ENCODE peak calls at places on chromosomes 3 and 15, in ten cellular contexts. W is upper lobe of right lung, T is psoas muscle, R is lower lobe of right lung, L is GM12878, N is stomach, A is A549, J is Peyer's patch, E is GM06990, Q is Panc1. V is an unnamed sample.

GRCh38 chr15:60406513-60407124 is 8.8 kb upstream of the ANXA2 start:
- DNase-seq in J (no peak), W (no peak), T (no peak), N (no peak), E (no peak), A (no peak), R (no peak), Q (no peak), L (no peak), V (no peak)

GRCh38 chr3:16130066-16130465 is 44.4 kb upstream of the GALNT15 start:
- DNase-seq in A (no peak), N (no peak), E (no peak), W (no peak), Q (no peak), L (no peak), J (no peak), T (peak; percentile 68), R (no peak), V (no peak)

GRCh38 chr3:144162042-144162441 is 190.4 kb downstream of the DIPK2A start:
- DNase-seq in W (no peak), N (no peak), A (peak; percentile 67), Q (peak; percentile 68), T (no peak), J (no peak), E (no peak), R (no peak), L (no peak), V (no peak)

GRCh38 chr15:63587527-63587926 is 9.7 kb upstream of the FBXL22 start:
- DNase-seq in Q (no peak), N (no peak), W (no peak), R (no peak), T (no peak), J (no peak), E (no peak), L (no peak), A (peak; percentile 58), V (no peak)

GRCh38 chr15:26873846-26874245 is 7.0 kb downstream of the GABRA5 start:
- DNase-seq in R (no peak), W (no peak), Q (no peak), A (no peak), L (no peak), N (no peak), J (no peak), T (no peak), E (no peak), V (no peak)

GRCh38 chr3:27657871-27658270 is 64.3 kb downstream of the EOMES start:
- DNase-seq in R (no peak), Q (no peak), N (no peak), L (no peak), T (no peak), J (no peak), A (no peak), E (no peak), W (no peak), V (no peak)

GRCh38 chr3:135694142-135694541 is 271.4 kb upstream of the PPP2R3A start:
- DNase-seq in R (no peak), E (no peak), A (no peak), J (no peak), N (no peak), T (no peak), W (no peak), L (no peak), Q (no peak), V (no peak)

GRCh38 chr15:20341901-20342605 is 199.5 kb downstream of the GOLGA6L6 start:
- DNase-seq in L (no peak), A (peak; percentile 25), E (no peak), T (peak; percentile 90), J (peak; percentile 78), R (peak; percentile 90), W (peak; percentile 89), N (peak; percentile 72), Q (no peak), V (peak; percentile 73)

GRCh38 chr15:32096867-32097266 is 66.6 kb downstream of the CHRNA7 start:
- DNase-seq in R (no peak), N (no peak), T (no peak), Q (no peak), W (no peak), L (no peak), J (no peak), E (no peak), A (no peak), V (no peak)

DNA sequence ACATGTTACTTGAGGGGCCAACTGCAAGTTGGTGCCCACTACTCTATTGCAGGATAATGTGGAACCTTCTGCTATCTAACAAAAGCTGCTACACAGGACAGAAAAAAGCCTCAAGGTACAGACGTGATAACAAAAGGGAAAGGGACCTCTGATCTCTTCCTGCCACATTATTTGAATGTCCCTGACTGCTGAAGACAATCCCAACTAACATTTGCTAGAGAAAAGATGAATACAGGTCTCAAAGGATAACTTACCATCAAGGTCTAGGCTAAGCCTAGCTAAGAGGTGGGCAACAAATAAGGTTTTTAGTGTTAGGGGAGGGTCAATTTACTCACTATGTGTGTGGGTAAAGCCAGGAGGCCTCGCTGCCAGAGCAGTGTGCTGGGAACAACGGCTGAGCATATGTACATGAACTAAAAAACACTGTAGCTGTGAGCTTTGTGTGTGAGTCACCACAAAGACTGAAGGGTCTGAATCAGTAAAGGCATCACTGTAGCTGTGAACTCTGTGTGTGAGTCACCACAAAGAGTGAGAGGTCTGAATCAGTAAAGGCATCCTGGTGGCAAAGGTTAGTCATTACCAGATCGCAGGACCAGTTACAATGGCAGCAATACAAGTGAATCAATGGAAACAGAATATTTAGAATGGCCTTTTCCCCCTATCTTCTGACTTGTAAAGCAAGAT is 111.7 kb downstream of the LMLN start:
- DNase-seq in A (peak; percentile 73), J (no peak), R (no peak), T (no peak), N (no peak), L (peak; percentile 9), E (no peak), Q (peak; percentile 93), W (no peak), V (no peak)
- TF ChIP-seq CTCF in A (no peak), J (peak; percentile 6), R (no peak), T (no peak), N (no peak), L (no peak), E (no peak), Q (peak; percentile 21), W (no peak), V (no peak)

GRCh38 chr15:40845036-40845435 is 1.2 kb downstream of the SPINT1 start:
- DNase-seq in W (no peak), L (no peak), E (no peak), T (no peak), A (no peak), N (no peak), J (no peak), Q (no peak), R (no peak), V (no peak)
- H3K4me3 ChIP-seq in W (peak overlapping the region; percentile 70), L (peak overlapping the region; percentile 75), E (peak overlapping the region; percentile 66), T (peak overlapping the region; percentile 58), A (no peak overlapping the region), N (peak overlapping the region; percentile 78), J (peak overlapping the region; percentile 60), Q (peak overlapping the region; percentile 53), R (peak overlapping the region; percentile 71), V (peak overlapping the region; percentile 48)

DNA sequence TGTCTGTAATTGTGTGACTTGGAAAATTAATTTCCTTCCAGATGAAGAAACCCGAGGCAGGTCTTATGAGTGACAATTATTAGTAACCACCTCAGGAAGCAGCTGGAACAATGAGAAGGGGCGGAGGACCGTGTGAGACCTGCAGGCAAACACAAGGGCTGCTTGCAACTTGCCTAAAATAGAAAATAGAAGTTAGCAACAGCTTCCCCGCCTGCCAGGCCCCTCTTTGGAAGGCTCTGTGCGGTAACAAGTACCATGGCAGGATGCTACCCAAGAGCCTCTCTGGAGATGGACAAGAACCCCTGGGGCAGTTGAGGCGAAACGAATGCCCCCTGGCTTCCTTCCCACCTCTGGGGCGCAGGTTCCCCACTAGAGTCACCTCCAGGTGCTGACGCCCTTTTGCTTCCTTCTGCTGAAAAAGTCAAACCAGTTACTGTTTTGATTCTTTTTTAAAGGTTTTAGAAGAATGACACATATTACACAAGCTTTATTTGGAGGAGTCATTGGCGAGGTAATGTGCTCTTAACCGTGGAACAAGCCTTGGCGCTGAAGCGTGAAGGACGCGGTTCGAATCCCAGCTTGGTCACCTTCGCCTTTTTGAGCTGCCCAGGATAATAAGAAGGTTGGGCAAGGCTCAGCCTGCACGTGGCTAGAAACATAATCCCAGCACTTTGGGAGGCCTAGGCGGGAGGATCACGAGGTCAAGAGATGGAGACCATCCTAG is 47.0 kb upstream of the SYNM start:
- DNase-seq in A (no peak), T (peak; percentile 62), L (peak; percentile 45), W (no peak), E (peak; percentile 52), J (no peak), R (no peak), N (no peak), Q (no peak), V (peak; percentile 30)
- TF ChIP-seq CTCF in A (no peak), T (no peak), L (no peak), W (no peak), E (no peak), J (no peak), R (no peak), N (no peak), Q (no peak), V (no peak)

GRCh38 chr15:90598679-90599078 is 69.0 kb downstream of the CRTC3 start:
- DNase-seq in T (no peak), W (no peak), R (no peak), L (no peak), E (no peak), A (no peak), Q (no peak), J (no peak), N (no peak), V (no peak)

GRCh38 chr15:90596943-90597342 is 67.2 kb downstream of the CRTC3 start:
- DNase-seq in A (no peak), Q (no peak), J (no peak), T (no peak), W (no peak), R (no peak), N (no peak), E (no peak), L (no peak), V (no peak)

GRCh38 chr15:90599116-90599515 is 69.4 kb downstream of the CRTC3 start:
- DNase-seq in A (no peak), L (no peak), N (no peak), R (no peak), Q (no peak), T (no peak), J (no peak), W (no peak), E (no peak), V (no peak)

GRCh38 chr15:90598053-90598577 is 68.4 kb downstream of the CRTC3 start:
- DNase-seq in N (peak; percentile 79), Q (no peak), R (peak; percentile 70), L (peak; percentile 46), T (peak; percentile 72), J (peak; percentile 84), E (peak; percentile 74), A (peak; percentile 56), W (peak; percentile 70), V (peak; percentile 37)

DNA sequence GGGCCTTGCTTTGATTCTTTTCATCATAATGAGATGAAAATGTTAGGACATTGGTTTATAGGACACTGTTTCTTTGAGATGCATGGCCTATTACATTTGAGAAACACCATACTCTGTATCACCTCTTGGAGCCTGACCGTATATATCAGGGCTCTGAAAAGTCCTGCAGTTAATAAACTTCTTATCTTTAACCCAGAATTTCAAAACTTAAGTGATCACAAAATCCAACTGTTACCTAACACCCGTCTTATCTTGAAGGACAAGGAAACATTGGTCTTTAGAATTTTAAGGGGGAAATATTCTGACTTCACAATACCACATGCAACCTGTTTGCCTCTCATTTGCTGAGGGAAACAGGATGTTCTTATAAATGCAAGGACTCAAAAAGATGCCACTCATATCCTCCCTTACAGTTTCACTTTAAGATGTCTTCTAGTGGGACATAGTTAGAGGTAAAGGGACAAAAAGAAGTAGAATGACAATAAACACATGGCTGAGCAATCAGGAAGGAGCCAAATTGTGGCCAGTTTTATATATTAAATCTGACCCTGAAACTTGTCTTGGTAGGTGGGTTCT is 67.8 kb downstream of the CRTC3 start:
- DNase-seq in W (no peak), N (no peak), A (no peak), J (no peak), R (no peak), L (peak; percentile 68), E (no peak), Q (no peak), T (no peak), V (no peak)
- H3K4me3 ChIP-seq in W (no peak overlapping the region), N (no peak overlapping the region), A (no peak overlapping the region), J (no peak overlapping the region), R (no peak overlapping the region), L (peak overlapping the region; percentile 44), E (peak overlapping the region; percentile 16), Q (no peak overlapping the region), T (no peak overlapping the region), V (no peak overlapping the region)